ENCODE peak calls at places on chromosome 22, in six cellular contexts. Y is psoas muscle, X is left ventricle myocardium inferior, T is fibroblast of the aortic adventitia, M is mucosa of descending colon, B is NB4. F is an unnamed sample.
A peak's percentile ranks its signal among the peaks of the same experiment; 100 is the strongest.

GRCh38 chr22:35531202-35531601 is 9.4 kb upstream of the RASD2 start:
- DNase-seq in Y (no peak), X (no peak), T (no peak), M (no peak), B (no peak), F (no peak)

GRCh38 chr22:46851941-46852340 is 89.5 kb downstream of the TBC1D22A start:
- DNase-seq in Y (no peak), X (no peak), T (no peak), M (no peak), B (no peak), F (no peak)

GRCh38 chr22:39256186-39256552 is 11.4 kb upstream of the PDGFB start:
- DNase-seq in Y (no peak), X (no peak), T (no peak), M (no peak), B (no peak), F (no peak)

GRCh38 chr22:12601870-12602779 is 2925.9 kb upstream of the OR11H1 start:
- DNase-seq in Y (no peak), X (peak; percentile 19), T (no peak), M (peak; percentile 25), B (no peak), F (no peak)

GRCh38 chr22:27682438-27682837 is 119.1 kb downstream of the MN1 start:
- DNase-seq in Y (no peak), X (no peak), T (no peak), M (no peak), B (peak; percentile 31), F (no peak)

GRCh38 chr22:17087176-17088131 is 2.7 kb downstream of the IL17RA start:
- DNase-seq in Y (no peak), X (no peak), T (no peak), M (peak; percentile 54), B (peak; percentile 88), F (no peak)

GRCh38 chr22:19495562-19496323 is 16.0 kb downstream of the CDC45 start:
- DNase-seq in Y (no peak), X (no peak), T (peak; percentile 62), M (no peak), B (peak; percentile 50), F (no peak)

GRCh38 chr22:29625090-29625825 is 21.8 kb downstream of the NF2 start:
- DNase-seq in Y (peak; percentile 30), X (no peak), T (no peak), M (peak; percentile 71), B (peak; percentile 63), F (peak; percentile 45)

GRCh38 chr22:30612789-30613188 is 5.8 kb downstream of the TCN2 start:
- DNase-seq in Y (no peak), X (no peak), T (no peak), M (no peak), B (no peak), F (no peak)

GRCh38 chr22:34800265-34800664 is 265.7 kb upstream of the ISX start:
- DNase-seq in Y (no peak), X (no peak), T (no peak), M (peak; percentile 8), B (no peak), F (no peak)

GRCh38 chr22:23242473-23243001 is 62.2 kb downstream of the BCR start:
- DNase-seq in Y (no peak), X (no peak), T (no peak), M (no peak), B (no peak), F (no peak)

GRCh38 chr22:27651486-27651885 is 150.1 kb downstream of the MN1 start:
- DNase-seq in Y (peak; percentile 57), X (peak; percentile 47), T (peak; percentile 53), M (no peak), B (no peak), F (no peak)

GRCh38 chr22:48444320-48445112 is 1383.2 kb downstream of the BRD1 start:
- DNase-seq in Y (no peak), X (no peak), T (no peak), M (peak; percentile 6), B (peak; percentile 25), F (no peak)

GRCh38 chr22:49052023-49052538 is 775.6 kb downstream of the BRD1 start:
- DNase-seq in Y (no peak), X (no peak), T (no peak), M (peak; percentile 23), B (no peak), F (no peak)

GRCh38 chr22:37222440-37222971 is 10.2 kb upstream of the SSTR3 start:
- DNase-seq in Y (no peak), X (no peak), T (no peak), M (no peak), B (peak; percentile 47), F (no peak)

GRCh38 chr22:17981497-17981896 is 42.9 kb downstream of the MICAL3 start:
- DNase-seq in Y (no peak), X (no peak), T (no peak), M (no peak), B (no peak), F (no peak)

GRCh38 chr22:36884314-36885158 is 23.7 kb downstream of the NCF4 start:
- DNase-seq in Y (no peak), X (no peak), T (peak; percentile 75), M (no peak), B (no peak), F (no peak)

GRCh38 chr22:22587577-22588188 is 28.6 kb upstream of the PRAME start:
- DNase-seq in Y (no peak), X (no peak), T (no peak), M (no peak), B (no peak), F (no peak)

GRCh38 chr22:39997939-39998726 is 3.4 kb downstream of the FAM83F start:
- DNase-seq in Y (no peak), X (peak; percentile 35), T (no peak), M (peak; percentile 89), B (no peak), F (no peak)

GRCh38 chr22:24585927-24586546 is 6.8 kb downstream of the LRRC75B start:
- DNase-seq in Y (no peak), X (no peak), T (no peak), M (no peak), B (no peak), F (no peak)

GRCh38 chr22:29003975-29004646 is 57.5 kb downstream of the C22orf31 start:
- DNase-seq in Y (peak; percentile 22), X (no peak), T (no peak), M (peak; percentile 20), B (no peak), F (no peak)

GRCh38 chr22:48737461-48738203 is 1090.0 kb downstream of the BRD1 start:
- DNase-seq in Y (no peak), X (no peak), T (no peak), M (no peak), B (no peak), F (no peak)

GRCh38 chr22:33024626-33025025 is 33.6 kb downstream of the SYN3 start:
- DNase-seq in Y (no peak), X (no peak), T (no peak), M (no peak), B (no peak), F (no peak)

GRCh38 chr22:48369789-48370507 is 1457.7 kb downstream of the BRD1 start:
- DNase-seq in Y (no peak), X (no peak), T (no peak), M (peak; percentile 45), B (no peak), F (no peak)

GRCh38 chr22:37757663-37758062 is 50.1 kb upstream of the GCAT start:
- DNase-seq in Y (no peak), X (no peak), T (no peak), M (no peak), B (no peak), F (no peak)

GRCh38 chr22:26635117-26635516 is 13.4 kb downstream of the CRYBA4 start:
- DNase-seq in Y (no peak), X (no peak), T (no peak), M (no peak), B (no peak), F (no peak)
- TF ChIP-seq CTCF in Y (no peak), X (no peak), T (no peak), M (no peak), B (no peak), F (no peak)

DNA sequence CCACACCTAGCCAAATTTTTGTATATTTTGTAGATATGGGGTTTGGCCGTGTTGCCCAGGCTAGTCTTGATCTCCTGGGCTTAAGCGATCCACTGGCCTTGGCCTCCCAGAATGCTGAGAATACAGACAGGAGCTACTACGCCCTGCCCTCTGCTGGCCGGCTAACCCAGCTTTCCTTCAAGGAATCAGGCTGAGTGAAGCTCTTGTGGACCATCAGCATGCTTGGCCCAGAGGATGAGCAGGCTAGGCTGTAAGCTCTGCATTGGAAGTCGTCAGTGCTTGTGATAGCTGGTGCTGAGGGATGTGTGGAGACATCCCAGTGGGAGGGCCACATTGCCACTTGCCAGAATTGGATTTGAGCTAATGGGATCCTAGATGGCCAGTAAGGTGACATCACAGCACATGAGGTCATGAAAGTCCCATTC is 60.6 kb downstream of the MED15 start:
- DNase-seq in Y (no peak), X (peak; percentile 14), T (peak; percentile 67), M (no peak), B (no peak), F (no peak)
- TF ChIP-seq CTCF in Y (peak; percentile 8), X (peak; percentile 41), T (peak; percentile 67), M (no peak), B (no peak), F (peak; percentile 70)

GRCh38 chr22:20571531-20572007 is 64.2 kb downstream of the MED15 start:
- DNase-seq in Y (peak; percentile 64), X (peak; percentile 37), T (peak; percentile 34), M (peak; percentile 59), B (peak; percentile 61), F (no peak)
- TF ChIP-seq CTCF in Y (peak; percentile 56), X (peak; percentile 80), T (peak; percentile 75), M (peak; percentile 70), B (peak; percentile 92), F (peak; percentile 83)

DNA sequence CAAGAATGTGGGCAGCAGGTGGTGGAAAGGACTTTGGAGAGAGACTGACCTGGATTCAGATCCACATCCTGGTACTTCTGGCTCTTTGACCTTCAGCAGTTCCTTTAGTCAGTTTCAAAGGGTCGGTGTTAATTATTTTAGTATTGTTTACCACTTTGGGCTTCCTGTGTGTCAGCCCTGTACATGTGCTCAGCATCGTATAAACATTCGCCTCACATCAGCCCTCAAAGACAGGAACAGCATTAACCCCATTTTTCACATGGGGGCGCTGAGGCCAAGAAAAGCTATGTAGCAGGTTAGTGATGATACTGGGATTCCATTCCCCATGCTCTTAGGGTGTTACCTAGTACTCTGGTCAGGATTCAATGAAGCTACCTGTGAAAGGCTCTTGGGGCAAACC is 72.1 kb upstream of the YWHAH start:
- DNase-seq in Y (no peak), X (no peak), T (no peak), M (no peak), B (peak; percentile 20), F (no peak)
- TF ChIP-seq CTCF in Y (peak; percentile 7), X (peak; percentile 29), T (peak; percentile 12), M (no peak), B (peak; percentile 4), F (no peak)

DNA sequence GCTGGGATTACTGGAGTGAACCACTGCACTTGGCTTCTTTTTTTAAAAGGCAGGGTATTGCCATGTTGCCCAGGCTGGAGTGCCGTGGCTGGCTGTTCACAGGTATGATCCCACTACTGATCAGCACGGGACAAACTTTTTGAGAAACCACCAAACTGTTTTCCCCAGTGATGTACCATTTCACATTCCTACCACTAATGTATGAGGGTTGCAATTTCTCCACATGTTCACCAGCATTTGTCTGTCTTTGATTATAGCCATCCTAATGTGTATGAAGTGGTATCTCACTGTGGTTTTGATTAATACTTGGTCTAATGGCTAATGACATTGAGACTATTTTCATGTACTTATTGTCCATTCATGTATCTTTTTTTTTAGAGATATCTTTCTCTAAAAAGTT is 41.5 kb upstream of the EP300 start:
- DNase-seq in Y (no peak), X (no peak), T (peak; percentile 6), M (no peak), B (no peak), F (peak; percentile 64)
- TF ChIP-seq CTCF in Y (no peak), X (no peak), T (no peak), M (no peak), B (no peak), F (peak; percentile 26)

GRCh38 chr22:50459443-50460140 is 15.2 kb downstream of the SBF1 start:
- DNase-seq in Y (no peak), X (no peak), T (no peak), M (no peak), B (no peak), F (no peak)
- TF ChIP-seq CTCF in Y (no peak), X (no peak), T (no peak), M (no peak), B (no peak), F (no peak)

F was measured in HFF-Myc.